ENCODE peak calls at places on chromosomes 13 and 19, in six cellular contexts. U is PC-3, S is GM23338, Y is MM.1S, G is HCT116, D is neural progenitor cell. M is an unnamed sample.

GRCh38 chr13:45826741-45827140 is 24.8 kb downstream of the SIAH3 start:
- DNase-seq in S (no peak), G (no peak), D (no peak), U (no peak), Y (no peak), M (no peak)

GRCh38 chr19:49447485-49448431 is 3.9 kb downstream of the PIH1D1 start:
- DNase-seq in S (peak; percentile 97), U (no peak), Y (no peak), G (peak; percentile 50), D (peak; percentile 57), M (no peak)

GRCh38 chr13:73216381-73216831 is 157.6 kb downstream of the KLF5 start:
- DNase-seq in Y (no peak), G (no peak), U (no peak), S (no peak), D (no peak), M (no peak)

GRCh38 chr19:13984186-13984585 is 21.9 kb downstream of the RFX1 start:
- DNase-seq in S (no peak), Y (no peak), U (no peak), D (peak; percentile 33), G (no peak), M (no peak)

GRCh38 chr19:2923510-2923909 is 21.3 kb downstream of the ZNF77 start:
- DNase-seq in Y (no peak), S (no peak), G (no peak), D (no peak), U (peak; percentile 73), M (peak; percentile 52)

GRCh38 chr19:27896091-27896490 is 1316.9 kb downstream of the UQCRFS1 start:
- DNase-seq in U (no peak), D (no peak), S (no peak), G (no peak), Y (no peak), M (no peak)

GRCh38 chr19:40933025-40933424 is 51.0 kb upstream of the CYP2A7 start:
- DNase-seq in U (peak; percentile 66), D (peak; percentile 35), S (peak; percentile 77), G (no peak), Y (no peak), M (no peak)

GRCh38 chr19:2315818-2316353 is 7.9 kb upstream of the LINGO3 start:
- DNase-seq in D (peak; percentile 86), S (peak; percentile 86), G (no peak), U (peak; percentile 46), Y (peak; percentile 32), M (peak; percentile 71)

GRCh38 chr13:93496985-93497673 is 270.5 kb downstream of the GPC6 start:
- DNase-seq in G (no peak), S (no peak), Y (no peak), U (no peak), D (peak; percentile 11), M (peak; percentile 40)

GRCh38 chr13:58882556-58882955 is 1251.0 kb downstream of the PCDH17 start:
- DNase-seq in D (no peak), G (no peak), S (no peak), Y (no peak), U (no peak), M (no peak)

GRCh38 chr13:24270639-24271131 is 38.7 kb upstream of the C1QTNF9 start:
- DNase-seq in Y (no peak), G (no peak), S (peak; percentile 24), U (no peak), D (peak; percentile 47), M (peak; percentile 46)

GRCh38 chr19:8702350-8702749 is 3.8 kb upstream of the ACTL9 start:
- DNase-seq in D (no peak), U (no peak), G (no peak), S (no peak), Y (no peak), M (no peak)

GRCh38 chr13:24899601-24900000 is 135.6 kb downstream of the RNF17 start:
- DNase-seq in G (no peak), D (no peak), S (no peak), Y (no peak), U (no peak), M (no peak)

GRCh38 chr13:66077286-66077685 is 1152.8 kb downstream of the PCDH9 start:
- DNase-seq in D (no peak), G (no peak), S (no peak), Y (no peak), U (peak; percentile 38), M (no peak)

GRCh38 chr13:51269039-51269438 is 46.8 kb downstream of the FAM124A start:
- DNase-seq in Y (no peak), D (no peak), U (no peak), G (no peak), S (no peak), M (no peak)
- TF ChIP-seq EZH2 in Y (no peak), D (no peak), U (no peak), G (no peak), S (no peak), M (no peak)

DNA sequence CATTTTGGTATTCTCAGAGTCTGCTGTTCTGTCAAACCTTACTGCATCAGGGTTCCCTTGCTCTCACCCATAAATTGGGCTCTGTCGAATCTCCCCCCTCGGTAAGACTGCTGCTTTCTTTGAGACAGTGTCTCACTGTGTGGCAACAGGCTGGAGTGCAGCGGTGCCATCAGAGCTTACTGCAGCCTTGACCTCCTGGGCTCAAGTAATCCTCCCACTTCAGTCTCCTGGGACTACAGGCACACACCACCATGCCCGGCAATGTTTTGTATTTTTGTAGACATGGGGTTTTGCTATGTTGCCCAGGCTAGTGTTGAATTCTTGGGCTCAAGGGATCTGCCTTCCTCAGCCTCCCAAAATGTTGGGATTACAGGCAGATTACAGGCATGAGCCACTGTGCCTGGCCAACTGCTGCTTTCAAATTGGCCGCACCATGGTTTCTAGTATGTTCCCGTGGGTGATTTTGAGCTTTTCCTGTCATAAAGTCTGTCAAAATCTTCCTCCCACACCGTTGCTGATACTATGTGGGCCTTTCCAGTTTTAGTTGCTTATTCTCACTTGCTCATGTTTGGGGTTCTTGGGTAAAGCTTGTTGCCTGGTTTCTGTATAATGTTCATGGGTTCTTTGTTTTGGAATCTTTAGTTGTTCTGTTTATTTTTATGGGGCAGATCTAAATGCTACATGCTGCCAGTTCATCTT is 10.6 kb downstream of the RFC3 start:
- DNase-seq in G (no peak), U (no peak), Y (no peak), S (no peak), D (no peak), M (no peak)
- TF ChIP-seq EZH2phosphoT487 in G (no peak), U (no peak), Y (no peak), S (no peak), D (no peak), M (no peak)

DNA sequence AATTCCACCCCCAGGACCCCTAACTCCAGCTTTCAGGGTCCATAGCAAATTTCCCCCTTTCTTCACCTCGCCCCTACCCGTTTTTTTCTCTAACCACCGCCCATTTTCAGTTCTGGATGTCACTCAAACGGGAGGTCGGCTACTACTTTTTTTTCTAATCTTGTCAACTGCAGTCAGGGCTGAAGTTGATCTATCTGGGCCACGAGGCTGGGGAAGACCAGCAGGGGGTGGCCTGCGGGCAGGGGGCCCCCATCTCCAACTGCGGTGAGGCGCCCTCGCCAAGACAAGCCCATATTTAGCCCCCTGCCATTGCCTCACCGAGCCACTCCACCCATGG is 748 bp downstream of the LHFPL6 start:
- DNase-seq in Y (peak; percentile 10), U (no peak), S (no peak), G (no peak), D (no peak), M (no peak)
- TF ChIP-seq CTCF in Y (no peak), U (no peak), S (no peak), G (no peak), D (no peak), M (no peak)

GRCh38 chr19:35142531-35143230 is 374 bp upstream of the FXYD7 start:
- DNase-seq in Y (peak; percentile 47), S (peak; percentile 91), U (peak; percentile 63), D (peak; percentile 84), G (no peak), M (peak; percentile 72)
- TF ChIP-seq EZH2 in Y (no peak), S (no peak), U (no peak), D (peak; percentile 45), G (no peak), M (peak; percentile 16)

GRCh38 chr19:30562981-30563380 is 190.8 kb downstream of the ZNF536 start:
- DNase-seq in G (no peak), Y (no peak), U (no peak), D (no peak), S (no peak), M (no peak)
- TF ChIP-seq EZH2phosphoT487 in G (no peak), Y (no peak), U (no peak), D (no peak), S (no peak), M (no peak)

DNA sequence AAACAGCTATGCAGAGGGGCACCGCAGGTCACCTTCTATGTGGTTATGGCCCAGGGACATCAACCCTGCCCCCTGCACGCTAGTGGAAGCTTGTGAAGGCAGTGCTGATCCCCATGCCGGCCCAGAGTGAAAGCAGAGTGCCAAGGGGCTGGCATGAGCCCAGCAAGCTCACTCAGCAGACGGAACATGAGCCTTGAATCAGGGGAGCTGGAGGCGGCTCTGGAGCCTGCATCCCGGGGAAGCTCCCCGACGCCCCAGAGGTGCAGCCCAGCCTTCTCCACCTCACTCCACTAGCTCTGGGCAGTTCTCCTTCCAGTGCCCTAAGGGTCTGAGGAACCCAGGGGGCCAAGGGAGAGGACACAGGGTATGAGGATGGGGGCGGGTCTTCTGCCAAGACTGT is 19.0 kb upstream of the ISYNA1 start:
- DNase-seq in Y (no peak), D (no peak), U (no peak), G (no peak), S (no peak), M (no peak)
- TF ChIP-seq CTCF in Y (no peak), D (no peak), U (no peak), G (no peak), S (no peak), M (no peak)

GRCh38 chr13:27979765-27980279 is 8.7 kb downstream of the URAD start:
- DNase-seq in D (no peak), S (no peak), U (no peak), Y (no peak), G (no peak), M (no peak)
- TF ChIP-seq EZH2 in D (no peak), S (peak; percentile 94), U (no peak), Y (no peak), G (no peak), M (peak; percentile 76)

GRCh38 chr13:47119568-47120080 is 222.8 kb upstream of the HTR2A start:
- DNase-seq in Y (no peak), S (no peak), G (no peak), D (no peak), U (no peak), M (no peak)

GRCh38 chr13:47120284-47120683 is 223.4 kb upstream of the HTR2A start:
- DNase-seq in D (no peak), S (no peak), G (no peak), Y (no peak), U (no peak), M (no peak)

GRCh38 chr13:47121092-47121763 is 224.4 kb upstream of the HTR2A start:
- DNase-seq in U (peak; percentile 60), S (no peak), D (no peak), Y (no peak), G (no peak), M (no peak)

GRCh38 chr13:47114030-47114429 is 217.2 kb upstream of the HTR2A start:
- DNase-seq in Y (no peak), D (peak; percentile 18), G (no peak), U (peak; percentile 62), S (no peak), M (no peak)

DNA sequence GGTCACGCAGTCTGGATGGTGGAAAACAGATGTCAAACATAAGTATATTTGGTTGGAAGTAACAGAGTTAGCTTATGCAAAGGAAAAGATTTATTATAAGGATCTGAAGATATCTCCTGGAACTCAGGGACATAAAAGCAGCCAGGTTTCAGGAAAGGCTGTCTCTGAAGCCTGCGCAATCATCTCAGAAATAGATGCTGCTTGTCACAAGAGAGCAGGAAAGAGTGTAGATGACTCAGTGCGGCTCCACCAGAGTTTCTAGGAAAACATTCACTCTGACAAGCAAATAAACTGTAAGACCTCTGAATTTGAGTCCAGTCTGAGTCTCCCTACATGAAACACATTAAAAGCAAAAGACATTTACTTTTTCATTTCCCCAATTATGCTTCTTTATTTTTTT is 220.4 kb upstream of the HTR2A start:
- DNase-seq in D (no peak), S (no peak), Y (no peak), G (no peak), U (peak; percentile 68), M (peak; percentile 40)
- TF ChIP-seq EZH2phosphoT487 in D (no peak), S (no peak), Y (no peak), G (no peak), U (no peak), M (no peak)